ENCODE peak calls at places on chromosomes 7 and 10, in four cellular contexts. One of them, this sample, is unnamed.
A peak's percentile ranks its signal among the peaks of the same experiment; 100 is the strongest.

GRCh38 chr7:158228986-158229385 is 358.6 kb downstream of the PTPRN2 start:
- DNase-seq in right lobe of liver: no peak
- DNase-seq in kidney: no peak
- DNase-seq in fibroblast of mammary gland: no peak
- DNase-seq in this sample: no peak

GRCh38 chr7:31950101-31950755 is 120.0 kb downstream of the PDE1C start:
- DNase-seq in right lobe of liver: no peak
- DNase-seq in kidney: no peak
- DNase-seq in fibroblast of mammary gland: no peak
- DNase-seq in this sample: no peak

GRCh38 chr10:109902992-109903947 is 20.0 kb downstream of the XPNPEP1 start:
- DNase-seq in right lobe of liver: no peak
- DNase-seq in kidney: no peak
- DNase-seq in fibroblast of mammary gland: peak; percentile 60
- DNase-seq in this sample: no peak

GRCh38 chr10:61175331-61175730 is 231.3 kb upstream of the RHOBTB1 start:
- DNase-seq in right lobe of liver: no peak
- DNase-seq in kidney: no peak
- DNase-seq in fibroblast of mammary gland: peak; percentile 78
- DNase-seq in this sample: no peak

GRCh38 chr7:117126631-117127030 is 173.3 kb downstream of the ST7 start:
- DNase-seq in right lobe of liver: no peak
- DNase-seq in kidney: no peak
- DNase-seq in fibroblast of mammary gland: no peak
- DNase-seq in this sample: no peak

GRCh38 chr7:32681174-32681518 is 185.9 kb downstream of the AVL9 start:
- DNase-seq in right lobe of liver: no peak
- DNase-seq in kidney: no peak
- DNase-seq in fibroblast of mammary gland: no peak
- DNase-seq in this sample: no peak

GRCh38 chr7:28640026-28640425 is 227.7 kb downstream of the CREB5 start:
- DNase-seq in right lobe of liver: no peak
- DNase-seq in kidney: no peak
- DNase-seq in fibroblast of mammary gland: no peak
- DNase-seq in this sample: no peak

GRCh38 chr7:158061884-158062656 is 525.6 kb downstream of the PTPRN2 start:
- DNase-seq in right lobe of liver: no peak
- DNase-seq in kidney: peak; percentile 30
- DNase-seq in fibroblast of mammary gland: no peak
- DNase-seq in this sample: no peak

GRCh38 chr7:42876182-42877068 is 35.4 kb downstream of the C7orf25 start:
- DNase-seq in right lobe of liver: peak; percentile 67
- DNase-seq in kidney: no peak
- DNase-seq in fibroblast of mammary gland: peak; percentile 69
- DNase-seq in this sample: peak; percentile 72

GRCh38 chr7:153017197-153017596 is 257.6 kb downstream of the ACTR3B start:
- DNase-seq in right lobe of liver: no peak
- DNase-seq in kidney: no peak
- DNase-seq in fibroblast of mammary gland: no peak
- DNase-seq in this sample: no peak

GRCh38 chr10:103627111-103627892 is 133.8 kb downstream of the NEURL1 start:
- DNase-seq in right lobe of liver: no peak
- DNase-seq in kidney: no peak
- DNase-seq in fibroblast of mammary gland: no peak
- DNase-seq in this sample: no peak

GRCh38 chr10:116521424-116522305 is 24.1 kb upstream of the PNLIP start:
- DNase-seq in right lobe of liver: no peak
- DNase-seq in kidney: no peak
- DNase-seq in fibroblast of mammary gland: peak; percentile 50
- DNase-seq in this sample: peak; percentile 47

GRCh38 chr7:30247546-30248386 is 36.6 kb upstream of the ZNRF2 start:
- DNase-seq in right lobe of liver: no peak
- DNase-seq in kidney: no peak
- DNase-seq in fibroblast of mammary gland: no peak
- DNase-seq in this sample: no peak

GRCh38 chr7:105218215-105218614 is 170.5 kb downstream of the SRPK2 start:
- DNase-seq in right lobe of liver: no peak
- DNase-seq in kidney: no peak
- DNase-seq in fibroblast of mammary gland: no peak
- DNase-seq in this sample: no peak

GRCh38 chr7:111678281-111678680 is 116.0 kb upstream of the IMMP2L start:
- DNase-seq in right lobe of liver: no peak
- DNase-seq in kidney: no peak
- DNase-seq in fibroblast of mammary gland: peak; percentile 51
- DNase-seq in this sample: no peak

GRCh38 chr10:78973901-78974408 is 94.8 kb upstream of the ZMIZ1 start:
- DNase-seq in right lobe of liver: peak; percentile 88
- DNase-seq in kidney: peak; percentile 93
- DNase-seq in fibroblast of mammary gland: peak; percentile 63
- DNase-seq in this sample: peak; percentile 67

GRCh38 chr7:66668112-66668511 is 39.4 kb downstream of the KCTD7 start:
- DNase-seq in right lobe of liver: no peak
- DNase-seq in kidney: peak; percentile 9
- DNase-seq in fibroblast of mammary gland: no peak
- DNase-seq in this sample: no peak

GRCh38 chr7:16881809-16882208 is at the start of gene AGR3:
- DNase-seq in right lobe of liver: no peak
- DNase-seq in kidney: no peak
- DNase-seq in fibroblast of mammary gland: no peak
- DNase-seq in this sample: no peak

GRCh38 chr7:116740758-116741462 is 68.9 kb downstream of the MET start:
- DNase-seq in right lobe of liver: peak; percentile 62
- DNase-seq in kidney: no peak
- DNase-seq in fibroblast of mammary gland: peak; percentile 25
- DNase-seq in this sample: no peak

GRCh38 chr10:97574374-97575100 is 2.0 kb downstream of the ANKRD2 start:
- DNase-seq in right lobe of liver: peak; percentile 91
- DNase-seq in kidney: peak; percentile 91
- DNase-seq in fibroblast of mammary gland: peak; percentile 42
- DNase-seq in this sample: no peak

GRCh38 chr10:131983780-131984179 is 2.1 kb upstream of the BNIP3 start:
- DNase-seq in right lobe of liver: no peak
- DNase-seq in kidney: no peak
- DNase-seq in fibroblast of mammary gland: peak; percentile 95
- DNase-seq in this sample: no peak

GRCh38 chr10:78621183-78621789 is 447.5 kb upstream of the ZMIZ1 start:
- DNase-seq in right lobe of liver: no peak
- DNase-seq in kidney: no peak
- DNase-seq in fibroblast of mammary gland: no peak
- DNase-seq in this sample: no peak

GRCh38 chr10:34960983-34961382 is 129.2 kb downstream of the CUL2 start:
- DNase-seq in right lobe of liver: no peak
- DNase-seq in kidney: peak; percentile 41
- DNase-seq in fibroblast of mammary gland: peak; percentile 50
- DNase-seq in this sample: no peak

GRCh38 chr7:44309271-44310091 is 15.9 kb downstream of the CAMK2B start:
- DNase-seq in right lobe of liver: peak; percentile 49
- DNase-seq in kidney: peak; percentile 87
- DNase-seq in fibroblast of mammary gland: peak; percentile 57
- DNase-seq in this sample: peak; percentile 54

GRCh38 chr7:80145780-80146422 is 11.3 kb downstream of the GNAI1 start:
- DNase-seq in right lobe of liver: no peak
- DNase-seq in kidney: no peak
- DNase-seq in fibroblast of mammary gland: peak; percentile 70
- DNase-seq in this sample: no peak

GRCh38 chr10:89745903-89746302 is 44.5 kb downstream of the KIF20B start:
- DNase-seq in right lobe of liver: no peak
- DNase-seq in kidney: no peak
- DNase-seq in fibroblast of mammary gland: no peak
- DNase-seq in this sample: no peak

GRCh38 chr10:90862908-90863514 is 5.2 kb upstream of the HTR7 start:
- DNase-seq in right lobe of liver: no peak
- DNase-seq in kidney: no peak
- DNase-seq in fibroblast of mammary gland: peak; percentile 66
- DNase-seq in this sample: no peak

GRCh38 chr10:75712241-75712880 is 280.9 kb downstream of the LRMDA start:
- DNase-seq in right lobe of liver: no peak
- DNase-seq in kidney: no peak
- DNase-seq in fibroblast of mammary gland: no peak
- DNase-seq in this sample: peak; percentile 14

GRCh38 chr10:43141421-43141820 is 3.2 kb downstream of the CSGALNACT2 start:
- DNase-seq in right lobe of liver: no peak
- DNase-seq in kidney: no peak
- DNase-seq in fibroblast of mammary gland: no peak
- DNase-seq in this sample: no peak

GRCh38 chr7:17275749-17276671 is 22.4 kb upstream of the AHR start:
- DNase-seq in right lobe of liver: no peak
- DNase-seq in kidney: no peak
- DNase-seq in fibroblast of mammary gland: peak; percentile 93
- DNase-seq in this sample: no peak

GRCh38 chr10:125081931-125082330 is 78.4 kb downstream of the CTBP2 start:
- DNase-seq in right lobe of liver: peak; percentile 69
- DNase-seq in kidney: peak; percentile 85
- DNase-seq in fibroblast of mammary gland: no peak
- DNase-seq in this sample: no peak

GRCh38 chr10:13496931-13497330 is 31.9 kb downstream of the BEND7 start:
- DNase-seq in right lobe of liver: no peak
- DNase-seq in kidney: no peak
- DNase-seq in fibroblast of mammary gland: no peak
- DNase-seq in this sample: no peak

GRCh38 chr7:2886900-2887299 is 42.8 kb upstream of the GNA12 start:
- DNase-seq in right lobe of liver: peak; percentile 53
- DNase-seq in kidney: no peak
- DNase-seq in fibroblast of mammary gland: peak; percentile 84
- DNase-seq in this sample: peak; percentile 57

DNA sequence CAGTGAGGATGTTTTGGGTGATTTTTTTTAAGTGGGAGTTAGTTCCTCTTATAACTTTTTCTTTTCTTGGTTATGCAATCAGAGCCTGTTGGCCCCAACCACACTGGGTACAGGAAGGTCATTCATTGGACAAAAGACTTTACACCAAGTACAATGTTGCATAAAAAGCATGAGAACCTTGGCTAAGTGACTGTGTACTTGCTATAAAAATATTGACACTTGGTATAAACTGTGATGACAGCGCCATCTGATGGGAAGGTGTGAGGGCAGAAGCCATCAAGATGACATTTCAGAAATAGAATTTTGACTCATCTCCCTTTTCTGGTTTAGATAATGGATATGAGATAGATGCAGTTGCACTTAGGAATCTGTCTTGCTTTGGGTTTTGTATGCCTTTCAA is 126.4 kb upstream of the CCDC6 start:
- DNase-seq in right lobe of liver: peak; percentile 60
- DNase-seq in kidney: no peak
- DNase-seq in fibroblast of mammary gland: peak; percentile 80
- DNase-seq in this sample: no peak
- TF ChIP-seq CTCF in right lobe of liver: peak; percentile 77
- TF ChIP-seq CTCF in kidney: peak; percentile 30
- TF ChIP-seq CTCF in fibroblast of mammary gland: peak; percentile 66
- TF ChIP-seq CTCF in this sample: peak; percentile 67

GRCh38 chr7:21428642-21428941 is 709 bp downstream of the SP4 start:
- DNase-seq in right lobe of liver: no peak
- DNase-seq in kidney: no peak
- DNase-seq in fibroblast of mammary gland: no peak
- DNase-seq in this sample: no peak

GRCh38 chr7:21429021-21429420 is 1.1 kb downstream of the SP4 start:
- DNase-seq in right lobe of liver: no peak
- DNase-seq in kidney: no peak
- DNase-seq in fibroblast of mammary gland: no peak
- DNase-seq in this sample: no peak

GRCh38 chr7:21426286-21426957 is 1.5 kb upstream of the SP4 start:
- DNase-seq in right lobe of liver: no peak
- DNase-seq in kidney: no peak
- DNase-seq in fibroblast of mammary gland: peak; percentile 20
- DNase-seq in this sample: peak; percentile 4

GRCh38 chr7:21427861-21428641 is at the start of gene SP4:
- DNase-seq in right lobe of liver: peak; percentile 97
- DNase-seq in kidney: peak; percentile 98
- DNase-seq in fibroblast of mammary gland: peak; percentile 91
- DNase-seq in this sample: peak; percentile 93

DNA sequence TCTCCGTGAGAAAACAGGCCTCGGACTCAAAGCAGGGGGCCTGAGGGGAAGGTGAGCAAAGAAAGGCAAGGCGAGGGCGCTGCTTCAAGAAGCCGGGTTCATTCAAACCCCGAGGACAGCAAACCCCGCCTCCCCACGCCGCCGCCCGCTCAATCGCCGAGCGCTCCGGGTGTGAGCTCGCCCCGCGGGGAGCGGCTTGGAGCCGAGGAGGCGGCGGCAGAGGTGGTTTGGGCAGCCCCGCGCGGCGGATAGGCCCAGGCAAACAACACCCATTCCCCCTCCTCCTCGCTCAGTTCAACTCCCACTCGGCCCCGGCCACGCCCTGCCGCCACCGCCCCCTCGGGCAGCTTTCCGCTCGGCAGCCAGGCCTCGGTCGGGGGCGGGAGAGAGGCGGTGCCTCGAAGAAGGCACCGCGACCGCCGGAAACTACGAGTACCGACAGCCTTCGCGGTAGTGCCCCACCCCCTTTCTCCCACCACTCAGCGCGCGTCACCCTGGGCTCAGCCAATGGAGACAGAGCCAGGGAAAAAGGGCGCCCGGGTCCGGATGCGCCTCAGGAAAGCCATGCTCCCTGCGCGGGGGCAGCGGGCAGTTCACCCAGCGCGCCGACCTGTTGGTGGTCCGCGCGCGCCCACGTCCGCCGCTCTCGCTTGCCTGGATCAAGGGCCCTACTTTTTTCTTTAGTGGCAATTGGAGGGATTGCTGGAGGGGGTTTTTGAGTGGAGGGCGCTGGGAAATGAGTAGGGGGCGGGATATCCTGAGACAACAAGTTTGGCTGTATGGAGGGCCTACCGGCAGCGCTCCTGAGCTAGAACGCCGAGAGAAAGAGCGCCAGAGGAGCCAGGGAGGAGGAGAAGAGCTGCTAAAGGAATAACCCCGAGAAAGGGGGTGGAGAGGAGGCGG is 674 bp upstream of the SP4 start:
- DNase-seq in right lobe of liver: peak; percentile 100
- DNase-seq in kidney: peak; percentile 100
- DNase-seq in fibroblast of mammary gland: peak; percentile 96
- DNase-seq in this sample: peak; percentile 97
- TF ChIP-seq CTCF in right lobe of liver: peak; percentile 29
- TF ChIP-seq CTCF in kidney: no peak
- TF ChIP-seq CTCF in fibroblast of mammary gland: no peak
- TF ChIP-seq CTCF in this sample: peak; percentile 7

GRCh38 chr10:21021843-21022594 is 124.9 kb upstream of the NEBL start:
- DNase-seq in right lobe of liver: no peak
- DNase-seq in kidney: no peak
- DNase-seq in fibroblast of mammary gland: no peak
- DNase-seq in this sample: no peak
- TF ChIP-seq CTCF in right lobe of liver: peak; percentile 24
- TF ChIP-seq CTCF in kidney: no peak
- TF ChIP-seq CTCF in fibroblast of mammary gland: peak; percentile 6
- TF ChIP-seq CTCF in this sample: peak; percentile 35

GRCh38 chr10:122510326-122510725 is 49.0 kb downstream of the HTRA1 start:
- DNase-seq in right lobe of liver: no peak
- DNase-seq in kidney: no peak
- DNase-seq in fibroblast of mammary gland: no peak
- DNase-seq in this sample: no peak

GRCh38 chr10:122507661-122508060 is 46.3 kb downstream of the HTRA1 start:
- DNase-seq in right lobe of liver: no peak
- DNase-seq in kidney: no peak
- DNase-seq in fibroblast of mammary gland: no peak
- DNase-seq in this sample: no peak

GRCh38 chr10:122509323-122509722 is 48.0 kb downstream of the HTRA1 start:
- DNase-seq in right lobe of liver: no peak
- DNase-seq in kidney: no peak
- DNase-seq in fibroblast of mammary gland: no peak
- DNase-seq in this sample: no peak

GRCh38 chr10:122513053-122513452 is 47.5 kb upstream of the DMBT1 start:
- DNase-seq in right lobe of liver: no peak
- DNase-seq in kidney: no peak
- DNase-seq in fibroblast of mammary gland: no peak
- DNase-seq in this sample: no peak

GRCh38 chr10:122510736-122511135 is 49.4 kb downstream of the HTRA1 start:
- DNase-seq in right lobe of liver: no peak
- DNase-seq in kidney: no peak
- DNase-seq in fibroblast of mammary gland: no peak
- DNase-seq in this sample: no peak
- TF ChIP-seq CTCF in right lobe of liver: no peak
- TF ChIP-seq CTCF in kidney: no peak
- TF ChIP-seq CTCF in fibroblast of mammary gland: no peak
- TF ChIP-seq CTCF in this sample: no peak